ENCODE peak calls at places on chromosome 2, in five cellular contexts. One of them, this sample, is unnamed.
A peak's percentile ranks its signal among the peaks of the same experiment; 100 is the strongest.

GRCh38 chr2:194116861-194117260 is 1540.2 kb upstream of the SLC39A10 start:
- DNase-seq in fibroblast of mammary gland: no peak
- DNase-seq in stomach: no peak
- DNase-seq in fibroblast of pulmonary artery: no peak
- DNase-seq in BJ: no peak
- DNase-seq in this sample: no peak

GRCh38 chr2:132038179-132038882 is 123.4 kb downstream of the ANKRD30BL start:
- DNase-seq in fibroblast of mammary gland: peak; percentile 0
- DNase-seq in stomach: no peak
- DNase-seq in fibroblast of pulmonary artery: no peak
- DNase-seq in BJ: no peak
- DNase-seq in this sample: no peak

GRCh38 chr2:59342166-59342565 is 1101.0 kb upstream of the FANCL start:
- DNase-seq in fibroblast of mammary gland: no peak
- DNase-seq in stomach: no peak
- DNase-seq in fibroblast of pulmonary artery: no peak
- DNase-seq in BJ: no peak
- DNase-seq in this sample: no peak

GRCh38 chr2:230335864-230336506 is 9.0 kb downstream of the SP140L start:
- DNase-seq in fibroblast of mammary gland: no peak
- DNase-seq in stomach: no peak
- DNase-seq in fibroblast of pulmonary artery: no peak
- DNase-seq in BJ: no peak
- DNase-seq in this sample: no peak

GRCh38 chr2:36572054-36572751 is 25.8 kb downstream of the FEZ2 start:
- DNase-seq in fibroblast of mammary gland: no peak
- DNase-seq in stomach: no peak
- DNase-seq in fibroblast of pulmonary artery: no peak
- DNase-seq in BJ: no peak
- DNase-seq in this sample: no peak

GRCh38 chr2:22037274-22037673 is 913.5 kb downstream of the TDRD15 start:
- DNase-seq in fibroblast of mammary gland: no peak
- DNase-seq in stomach: no peak
- DNase-seq in fibroblast of pulmonary artery: peak; percentile 27
- DNase-seq in BJ: no peak
- DNase-seq in this sample: no peak

GRCh38 chr2:60745761-60746160 is 10.3 kb upstream of the PAPOLG start:
- DNase-seq in fibroblast of mammary gland: no peak
- DNase-seq in stomach: no peak
- DNase-seq in fibroblast of pulmonary artery: no peak
- DNase-seq in BJ: no peak
- DNase-seq in this sample: no peak

GRCh38 chr2:222033541-222033940 is 265.3 kb downstream of the PAX3 start:
- DNase-seq in fibroblast of mammary gland: peak; percentile 42
- DNase-seq in stomach: no peak
- DNase-seq in fibroblast of pulmonary artery: peak; percentile 7
- DNase-seq in BJ: no peak
- DNase-seq in this sample: no peak

GRCh38 chr2:7034313-7034712 is 117.1 kb downstream of the RNF144A start:
- DNase-seq in fibroblast of mammary gland: peak; percentile 40
- DNase-seq in stomach: no peak
- DNase-seq in fibroblast of pulmonary artery: peak; percentile 25
- DNase-seq in BJ: no peak
- DNase-seq in this sample: no peak

GRCh38 chr2:171592026-171592555 is 69.8 kb downstream of the CYBRD1 start:
- DNase-seq in fibroblast of mammary gland: peak; percentile 12
- DNase-seq in stomach: no peak
- DNase-seq in fibroblast of pulmonary artery: peak; percentile 7
- DNase-seq in BJ: no peak
- DNase-seq in this sample: peak; percentile 55

GRCh38 chr2:1556286-1556685 is 143.0 kb downstream of the TPO start:
- DNase-seq in fibroblast of mammary gland: no peak
- DNase-seq in stomach: no peak
- DNase-seq in fibroblast of pulmonary artery: no peak
- DNase-seq in BJ: no peak
- DNase-seq in this sample: no peak

GRCh38 chr2:43421194-43421593 is 174.6 kb downstream of the THADA start:
- DNase-seq in fibroblast of mammary gland: no peak
- DNase-seq in stomach: no peak
- DNase-seq in fibroblast of pulmonary artery: no peak
- DNase-seq in BJ: no peak
- DNase-seq in this sample: no peak

GRCh38 chr2:235594041-235594440 is 100.2 kb downstream of the AGAP1 start:
- DNase-seq in fibroblast of mammary gland: peak; percentile 87
- DNase-seq in stomach: no peak
- DNase-seq in fibroblast of pulmonary artery: peak; percentile 91
- DNase-seq in BJ: no peak
- DNase-seq in this sample: no peak

GRCh38 chr2:162012565-162012869 is 61.5 kb downstream of the DPP4 start:
- DNase-seq in fibroblast of mammary gland: no peak
- DNase-seq in stomach: no peak
- DNase-seq in fibroblast of pulmonary artery: no peak
- DNase-seq in BJ: no peak
- DNase-seq in this sample: no peak

GRCh38 chr2:105893011-105893995 is 148.6 kb downstream of the NCK2 start:
- DNase-seq in fibroblast of mammary gland: peak; percentile 11
- DNase-seq in stomach: no peak
- DNase-seq in fibroblast of pulmonary artery: no peak
- DNase-seq in BJ: no peak
- DNase-seq in this sample: no peak

GRCh38 chr2:120423167-120423943 is 77.4 kb downstream of the INHBB start:
- DNase-seq in fibroblast of mammary gland: no peak
- DNase-seq in stomach: peak; percentile 17
- DNase-seq in fibroblast of pulmonary artery: peak; percentile 6
- DNase-seq in BJ: no peak
- DNase-seq in this sample: no peak

GRCh38 chr2:29589440-29590103 is 331.8 kb downstream of the ALK start:
- DNase-seq in fibroblast of mammary gland: no peak
- DNase-seq in stomach: no peak
- DNase-seq in fibroblast of pulmonary artery: no peak
- DNase-seq in BJ: no peak
- DNase-seq in this sample: no peak

GRCh38 chr2:3041841-3042600 is 335.6 kb downstream of the EIPR1 start:
- DNase-seq in fibroblast of mammary gland: no peak
- DNase-seq in stomach: no peak
- DNase-seq in fibroblast of pulmonary artery: no peak
- DNase-seq in BJ: no peak
- DNase-seq in this sample: no peak

GRCh38 chr2:105769504-105769903 is 24.8 kb downstream of the NCK2 start:
- DNase-seq in fibroblast of mammary gland: no peak
- DNase-seq in stomach: no peak
- DNase-seq in fibroblast of pulmonary artery: no peak
- DNase-seq in BJ: no peak
- DNase-seq in this sample: no peak

GRCh38 chr2:10079192-10079930 is 850 bp downstream of the CYS1 start:
- DNase-seq in fibroblast of mammary gland: peak; percentile 67
- DNase-seq in stomach: no peak
- DNase-seq in fibroblast of pulmonary artery: peak; percentile 67
- DNase-seq in BJ: peak; percentile 27
- DNase-seq in this sample: no peak

GRCh38 chr2:237451582-237452469 is 35.2 kb upstream of the MLPH start:
- DNase-seq in fibroblast of mammary gland: peak; percentile 43
- DNase-seq in stomach: no peak
- DNase-seq in fibroblast of pulmonary artery: peak; percentile 45
- DNase-seq in BJ: no peak
- DNase-seq in this sample: no peak

GRCh38 chr2:37585982-37586621 is 85.3 kb downstream of the CDC42EP3 start:
- DNase-seq in fibroblast of mammary gland: peak; percentile 97
- DNase-seq in stomach: peak; percentile 28
- DNase-seq in fibroblast of pulmonary artery: peak; percentile 84
- DNase-seq in BJ: peak; percentile 77
- DNase-seq in this sample: peak; percentile 93

GRCh38 chr2:148982282-148982681 is 56.2 kb upstream of the LYPD6B start:
- DNase-seq in fibroblast of mammary gland: no peak
- DNase-seq in stomach: no peak
- DNase-seq in fibroblast of pulmonary artery: no peak
- DNase-seq in BJ: no peak
- DNase-seq in this sample: no peak

GRCh38 chr2:112195167-112195766 is 57.1 kb downstream of the FBLN7 start:
- DNase-seq in fibroblast of mammary gland: peak; percentile 15
- DNase-seq in stomach: no peak
- DNase-seq in fibroblast of pulmonary artery: no peak
- DNase-seq in BJ: no peak
- DNase-seq in this sample: no peak

GRCh38 chr2:26650713-26651457 is 9.7 kb upstream of the CIB4 start:
- DNase-seq in fibroblast of mammary gland: no peak
- DNase-seq in stomach: peak; percentile 11
- DNase-seq in fibroblast of pulmonary artery: no peak
- DNase-seq in BJ: no peak
- DNase-seq in this sample: no peak

GRCh38 chr2:146489386-146489785 is 1355.4 kb upstream of the ACVR2A start:
- DNase-seq in fibroblast of mammary gland: peak; percentile 1
- DNase-seq in stomach: no peak
- DNase-seq in fibroblast of pulmonary artery: no peak
- DNase-seq in BJ: no peak
- DNase-seq in this sample: no peak

GRCh38 chr2:230866704-230867561 is 2.2 kb downstream of the ITM2C start:
- DNase-seq in fibroblast of mammary gland: peak; percentile 7
- DNase-seq in stomach: peak; percentile 57
- DNase-seq in fibroblast of pulmonary artery: peak; percentile 42
- DNase-seq in BJ: no peak
- DNase-seq in this sample: no peak

GRCh38 chr2:46072146-46072820 is 224.9 kb upstream of the EPAS1 start:
- DNase-seq in fibroblast of mammary gland: no peak
- DNase-seq in stomach: no peak
- DNase-seq in fibroblast of pulmonary artery: no peak
- DNase-seq in BJ: no peak
- DNase-seq in this sample: no peak

GRCh38 chr2:149661844-149662243 is 74.3 kb upstream of the MMADHC start:
- DNase-seq in fibroblast of mammary gland: peak; percentile 61
- DNase-seq in stomach: peak; percentile 39
- DNase-seq in fibroblast of pulmonary artery: peak; percentile 71
- DNase-seq in BJ: no peak
- DNase-seq in this sample: no peak

GRCh38 chr2:232667989-232668583 is 29.0 kb upstream of the GIGYF2 start:
- DNase-seq in fibroblast of mammary gland: no peak
- DNase-seq in stomach: no peak
- DNase-seq in fibroblast of pulmonary artery: no peak
- DNase-seq in BJ: no peak
- DNase-seq in this sample: no peak

GRCh38 chr2:47888581-47889280 is 17.6 kb downstream of the FBXO11 start:
- DNase-seq in fibroblast of mammary gland: no peak
- DNase-seq in stomach: no peak
- DNase-seq in fibroblast of pulmonary artery: no peak
- DNase-seq in BJ: no peak
- DNase-seq in this sample: no peak

GRCh38 chr2:142130111-142131015 is 453 bp downstream of the LRP1B start:
- DNase-seq in fibroblast of mammary gland: peak; percentile 51
- DNase-seq in stomach: peak; percentile 74
- DNase-seq in fibroblast of pulmonary artery: peak; percentile 74
- DNase-seq in BJ: no peak
- DNase-seq in this sample: no peak

GRCh38 chr2:234988491-234988890 is 36.7 kb downstream of the SH3BP4 start:
- DNase-seq in fibroblast of mammary gland: no peak
- DNase-seq in stomach: no peak
- DNase-seq in fibroblast of pulmonary artery: no peak
- DNase-seq in BJ: no peak
- DNase-seq in this sample: no peak

GRCh38 chr2:73859721-73860586 is 31.2 kb downstream of the STAMBP start:
- DNase-seq in fibroblast of mammary gland: peak; percentile 94
- DNase-seq in stomach: no peak
- DNase-seq in fibroblast of pulmonary artery: peak; percentile 72
- DNase-seq in BJ: no peak
- DNase-seq in this sample: no peak

GRCh38 chr2:80242355-80242910 is 62.1 kb downstream of the LRRTM1 start:
- DNase-seq in fibroblast of mammary gland: no peak
- DNase-seq in stomach: no peak
- DNase-seq in fibroblast of pulmonary artery: no peak
- DNase-seq in BJ: no peak
- DNase-seq in this sample: no peak

DNA sequence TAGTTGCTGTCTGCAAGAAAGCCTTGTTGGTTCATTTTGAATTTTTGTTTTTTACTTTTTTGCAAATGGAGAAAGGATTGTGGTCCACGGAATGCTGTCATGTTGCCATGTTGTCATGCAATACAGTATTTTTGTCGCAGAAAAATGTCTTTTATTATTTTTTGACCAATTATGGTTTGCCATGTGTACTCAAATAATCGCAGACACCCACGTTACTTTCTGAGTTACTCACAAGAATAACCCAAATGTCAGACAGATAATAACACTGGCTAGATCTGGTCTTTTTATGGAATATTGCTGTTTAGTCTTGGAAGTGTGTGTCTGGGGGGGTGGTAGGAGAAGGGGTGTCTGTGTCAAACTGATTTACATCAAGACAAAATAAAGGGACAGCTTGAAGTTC is 188.9 kb downstream of the LTBP1 start:
- DNase-seq in fibroblast of mammary gland: peak; percentile 50
- DNase-seq in stomach: no peak
- DNase-seq in fibroblast of pulmonary artery: peak; percentile 68
- DNase-seq in BJ: no peak
- DNase-seq in this sample: no peak
- H3K4me3 ChIP-seq in fibroblast of mammary gland: peak overlapping the region; percentile 90
- H3K4me3 ChIP-seq in stomach: peak overlapping the region; percentile 43
- H3K4me3 ChIP-seq in fibroblast of pulmonary artery: peak overlapping the region; percentile 84
- H3K4me3 ChIP-seq in BJ: peak overlapping the region; percentile 47
- H3K4me3 ChIP-seq in this sample: peak overlapping the region; percentile 64

DNA sequence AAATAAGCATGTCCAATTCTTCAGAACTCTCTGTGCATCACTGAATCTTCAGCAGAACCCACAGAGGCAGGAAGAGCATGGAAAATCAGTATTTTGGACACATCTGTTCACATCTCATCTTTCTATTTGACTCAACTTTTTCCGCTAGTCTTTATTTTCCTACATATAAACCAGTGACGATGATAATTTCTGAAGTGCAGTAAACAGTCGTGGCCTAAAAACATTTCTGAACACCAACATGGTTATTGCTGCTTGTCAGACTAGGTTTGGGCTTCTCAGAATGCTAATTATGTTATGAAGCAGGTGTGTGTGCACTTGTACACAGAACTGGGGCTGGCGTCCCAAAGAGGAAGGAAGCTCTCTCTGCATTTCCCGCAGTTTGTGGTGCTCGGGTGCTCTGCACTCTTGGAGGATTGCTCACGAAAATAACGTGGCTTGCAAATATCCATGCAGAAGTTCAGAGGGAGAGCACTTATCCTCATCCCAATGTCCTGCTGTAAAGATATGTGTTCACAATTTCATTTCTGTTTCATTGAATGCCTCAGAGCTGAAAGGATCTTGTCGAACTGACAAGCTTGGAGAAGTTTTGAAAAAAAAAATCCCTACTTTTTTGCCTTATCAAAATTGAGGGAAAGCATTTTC is 50.8 kb downstream of the EDAR start:
- DNase-seq in fibroblast of mammary gland: peak; percentile 49
- DNase-seq in stomach: no peak
- DNase-seq in fibroblast of pulmonary artery: no peak
- DNase-seq in BJ: no peak
- DNase-seq in this sample: no peak
- H3K4me3 ChIP-seq in fibroblast of mammary gland: no peak overlapping the region
- H3K4me3 ChIP-seq in stomach: no peak overlapping the region
- H3K4me3 ChIP-seq in fibroblast of pulmonary artery: no peak overlapping the region
- H3K4me3 ChIP-seq in BJ: no peak overlapping the region
- H3K4me3 ChIP-seq in this sample: no peak overlapping the region

GRCh38 chr2:218000137-218000536 is 2.7 kb downstream of the TNS1 start:
- DNase-seq in fibroblast of mammary gland: peak; percentile 96
- DNase-seq in stomach: no peak
- DNase-seq in fibroblast of pulmonary artery: peak; percentile 92
- DNase-seq in BJ: peak; percentile 47
- DNase-seq in this sample: no peak
- H3K4me3 ChIP-seq in fibroblast of mammary gland: no peak overlapping the region
- H3K4me3 ChIP-seq in stomach: no peak overlapping the region
- H3K4me3 ChIP-seq in fibroblast of pulmonary artery: peak overlapping the region; percentile 16
- H3K4me3 ChIP-seq in BJ: no peak overlapping the region
- H3K4me3 ChIP-seq in this sample: peak overlapping the region; percentile 20

GRCh38 chr2:141038341-141038740 is 1092.5 kb downstream of the LRP1B start:
- DNase-seq in fibroblast of mammary gland: peak; percentile 48
- DNase-seq in stomach: no peak
- DNase-seq in fibroblast of pulmonary artery: peak; percentile 78
- DNase-seq in BJ: no peak
- DNase-seq in this sample: no peak
- H3K4me3 ChIP-seq in fibroblast of mammary gland: no peak overlapping the region
- H3K4me3 ChIP-seq in stomach: no peak overlapping the region
- H3K4me3 ChIP-seq in fibroblast of pulmonary artery: no peak overlapping the region
- H3K4me3 ChIP-seq in BJ: no peak overlapping the region
- H3K4me3 ChIP-seq in this sample: no peak overlapping the region

This sample was measured in esophagus muscularis mucosa.